ENCODE peak calls at places on chromosomes 4 and X, in four cellular contexts. D, H, Z and T are unnamed samples. For H3K4me1, the result is how much of the 10 kb centered on the place peaks cover.

GRCh38 chrX:101986571-101986970 is 54.7 kb upstream of the ZMAT1 start:
- DNase-seq in D (no peak), Z (no peak), H (no peak), T (no peak)

GRCh38 chr4:85808864-85809263 is 333.9 kb downstream of the ARHGAP24 start:
- DNase-seq in H (no peak), D (no peak), Z (no peak), T (no peak)

GRCh38 chrX:12791253-12792228 is at the start of gene PRPS2:
- DNase-seq in D (peak), Z (peak), H (peak), T (peak)

GRCh38 chr4:17447675-17448298 is 64.1 kb downstream of the QDPR start:
- DNase-seq in H (peak), D (peak), Z (peak), T (peak)

GRCh38 chr4:69727412-69727811 is 33.0 kb downstream of the SULT1B1 start:
- DNase-seq in Z (no peak), D (no peak), H (no peak), T (no peak)

GRCh38 chr4:164731827-164732474 is 22.0 kb upstream of the SMIM31 start:
- DNase-seq in Z (peak), D (peak), H (peak), T (peak)

GRCh38 chr4:145723336-145723735 is 43.4 kb downstream of the C4orf51 start:
- DNase-seq in H (no peak), D (no peak), Z (no peak), T (no peak)

GRCh38 chr4:111650553-111651183 is 494.6 kb upstream of the FAM241A start:
- DNase-seq in H (no peak), D (no peak), Z (peak), T (peak)

GRCh38 chrX:47751670-47752069 is 85.0 kb upstream of the ZNF81 start:
- DNase-seq in D (peak), Z (no peak), H (no peak), T (peak)

GRCh38 chrX:40170830-40171512 is 73.2 kb upstream of the BCOR start:
- DNase-seq in D (no peak), H (peak), Z (peak), T (no peak)

DNA sequence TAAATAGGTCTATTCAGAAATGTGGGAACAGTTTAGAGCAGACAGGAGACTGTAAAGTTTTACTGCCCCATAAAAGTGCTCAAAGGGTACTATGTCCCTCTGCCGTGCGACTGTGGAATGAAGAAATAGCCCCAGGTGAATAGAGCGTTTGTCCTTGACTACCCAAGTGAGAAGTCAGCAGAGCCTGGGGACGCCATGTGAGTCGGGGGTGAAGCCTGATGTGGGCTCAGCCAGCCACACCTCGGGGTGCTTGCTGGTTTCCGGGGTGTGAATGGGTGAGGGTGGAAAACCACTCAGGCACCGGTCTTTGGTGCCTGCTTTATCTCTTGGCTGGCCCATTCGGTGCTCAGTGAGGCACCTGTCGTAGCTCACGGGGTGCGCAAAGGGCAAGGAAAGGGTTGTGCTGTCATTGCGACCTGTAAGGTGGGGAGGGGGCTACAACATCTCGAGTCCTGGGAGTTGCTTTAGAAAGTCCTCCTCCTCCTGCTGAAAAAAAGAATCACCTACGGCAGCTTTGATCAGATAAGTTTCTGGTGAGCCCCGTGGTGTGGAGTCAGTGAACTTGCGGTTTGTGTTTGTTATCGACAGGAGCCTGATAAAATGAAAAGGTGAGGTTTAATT is 895 bp downstream of the TRIM2 start:
- DNase-seq in D (peak), Z (peak), H (no peak), T (no peak)
- H3K4me1 ChIP-seq in D (under half), Z (under half), H (under half), T (under half)

GRCh38 chr4:67719953-67720617 is 19.1 kb upstream of the UBA6 start:
- DNase-seq in H (no peak), D (no peak), Z (no peak), T (no peak)
- H3K4me3 ChIP-seq in H (no peak), D (no peak), Z (no peak), T (no peak)

GRCh38 chrX:129785160-129785947 is 5.6 kb downstream of the SASH3 start:
- DNase-seq in Z (no peak), D (no peak), H (no peak), T (peak)

GRCh38 chrX:129788527-129788926 is 8.8 kb downstream of the SASH3 start:
- DNase-seq in H (no peak), D (no peak), Z (no peak), T (no peak)

GRCh38 chrX:129787336-129788055 is 7.7 kb downstream of the SASH3 start:
- DNase-seq in H (no peak), D (no peak), Z (no peak), T (no peak)

GRCh38 chrX:129783176-129783776 is 3.5 kb downstream of the SASH3 start:
- DNase-seq in H (no peak), Z (no peak), D (no peak), T (no peak)

GRCh38 chrX:129786210-129786651 is 6.5 kb downstream of the SASH3 start:
- DNase-seq in H (no peak), D (no peak), Z (no peak), T (no peak)
- H3K4me1 ChIP-seq in H (under half), D (under half), Z (under half), T (under half)

DNA sequence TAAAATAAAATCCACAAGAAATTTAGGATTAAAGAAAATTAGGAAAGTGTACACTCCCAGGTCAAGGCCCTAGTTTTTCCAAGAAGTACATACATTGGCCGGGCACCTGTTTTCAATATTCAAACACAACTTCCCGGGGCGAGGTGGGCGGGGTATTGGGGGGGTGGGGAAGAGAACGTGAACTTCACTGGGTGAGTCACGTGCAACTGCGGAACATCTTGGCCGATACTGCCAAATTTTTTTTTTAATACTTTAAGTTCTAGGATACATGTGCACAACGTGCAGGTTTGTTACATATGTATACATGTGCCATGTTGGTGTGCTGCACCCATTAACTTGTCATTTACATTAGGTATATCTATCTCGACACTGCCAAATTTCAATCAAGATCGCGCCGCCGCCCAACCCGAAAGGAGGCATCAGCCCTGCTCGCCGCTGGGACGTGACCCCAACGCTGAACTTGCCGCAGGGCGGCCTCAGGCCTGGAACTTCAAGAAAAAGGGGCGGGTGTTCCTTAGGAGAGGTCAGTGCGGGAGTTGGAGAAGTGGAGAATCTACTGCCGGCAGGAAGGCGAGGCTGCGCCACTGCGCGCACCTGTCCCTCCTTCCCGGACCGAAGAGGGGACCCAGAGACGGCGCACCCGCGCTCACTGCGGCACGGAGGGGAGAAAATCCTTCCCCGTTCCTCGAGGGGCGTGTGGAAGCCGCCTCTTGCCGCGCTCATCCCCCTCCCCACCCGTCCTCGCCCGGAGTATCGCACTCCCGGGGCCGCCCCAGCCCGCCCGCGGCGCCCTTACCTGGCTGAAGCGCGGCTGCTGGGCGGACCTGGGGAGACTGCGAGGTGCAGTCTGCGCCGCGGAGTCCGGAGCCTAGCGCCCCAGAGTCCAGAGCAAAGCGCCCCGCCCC is at the start of gene TEC:
- DNase-seq in D (peak), H (no peak), Z (peak), T (peak)
- H3K4me3 ChIP-seq in D (peak), H (peak), Z (peak), T (peak)

GRCh38 chr4:113695328-113696169 is 66.0 kb downstream of the CAMK2D start:
- DNase-seq in D (no peak), Z (no peak), H (no peak), T (no peak)
- H3K4me1 ChIP-seq in D (under half), Z (under half), H (under half), T (under half)

GRCh38 chrX:4638036-4638435 is 924.6 kb upstream of the PRKX start:
- DNase-seq in H (no peak), D (no peak), Z (no peak), T (no peak)

DNA sequence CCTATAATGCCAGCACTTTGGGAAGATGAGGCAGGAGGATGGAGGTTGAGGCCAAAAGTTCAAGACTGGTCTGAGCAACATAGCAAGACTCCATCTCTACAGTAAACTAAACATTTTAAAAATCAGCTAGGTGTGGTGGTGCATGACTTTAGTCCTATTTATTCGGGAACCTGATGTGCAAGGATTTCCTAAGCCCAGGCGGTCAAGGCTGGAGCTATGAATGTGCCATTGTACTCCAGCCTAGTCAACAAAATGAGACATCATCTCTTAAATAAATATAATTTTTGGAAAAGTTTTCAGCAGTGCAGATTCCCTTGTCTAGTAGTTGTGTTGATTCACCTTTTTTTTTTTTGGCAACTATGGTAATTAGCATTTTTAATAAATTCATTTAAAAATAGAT is 928.7 kb upstream of the PRKX start:
- DNase-seq in Z (no peak), D (no peak), H (no peak), T (no peak)
- H3K4me3 ChIP-seq in Z (no peak), D (no peak), H (no peak), T (no peak)

GRCh38 chr4:76614589-76614988 is 179.6 kb downstream of the SHROOM3 start:
- DNase-seq in Z (no peak), H (no peak), D (no peak), T (no peak)

GRCh38 chr4:76610751-76611150 is 175.7 kb downstream of the SHROOM3 start:
- DNase-seq in D (no peak), H (no peak), Z (no peak), T (no peak)

GRCh38 chr4:76607846-76608245 is 172.8 kb downstream of the SHROOM3 start:
- DNase-seq in D (no peak), H (no peak), Z (no peak), T (no peak)

GRCh38 chr4:76611611-76612010 is 176.6 kb downstream of the SHROOM3 start:
- DNase-seq in H (peak), D (no peak), Z (no peak), T (no peak)

GRCh38 chr4:76611164-76611563 is 176.1 kb downstream of the SHROOM3 start:
- DNase-seq in Z (no peak), H (no peak), D (no peak), T (no peak)
- H3K4me1 ChIP-seq in Z (under half), H (under half), D (under half), T (under half)

DNA sequence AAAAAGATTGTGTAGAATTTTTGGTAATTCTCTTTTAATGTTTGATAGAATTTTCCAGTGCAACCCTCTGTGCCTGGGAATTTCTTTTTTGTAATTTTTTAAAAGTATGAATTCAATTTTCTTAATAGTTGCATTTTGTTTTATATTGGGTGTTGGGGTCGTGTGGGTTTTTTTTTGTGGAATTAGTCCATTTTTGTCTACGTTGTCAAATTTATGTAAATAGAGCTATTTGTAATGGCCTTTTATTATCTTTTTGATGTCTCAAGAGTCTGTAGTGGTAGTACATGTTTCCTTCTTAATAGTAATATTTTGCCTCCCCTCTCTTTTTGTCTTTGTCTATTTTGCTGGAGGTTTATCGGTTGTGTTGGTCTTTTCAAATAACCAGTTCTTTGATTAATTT is 64.4 kb downstream of the F11 start:
- DNase-seq in Z (no peak), H (no peak), D (no peak), T (no peak)
- H3K4me3 ChIP-seq in Z (no peak), H (no peak), D (no peak), T (no peak)

DNA sequence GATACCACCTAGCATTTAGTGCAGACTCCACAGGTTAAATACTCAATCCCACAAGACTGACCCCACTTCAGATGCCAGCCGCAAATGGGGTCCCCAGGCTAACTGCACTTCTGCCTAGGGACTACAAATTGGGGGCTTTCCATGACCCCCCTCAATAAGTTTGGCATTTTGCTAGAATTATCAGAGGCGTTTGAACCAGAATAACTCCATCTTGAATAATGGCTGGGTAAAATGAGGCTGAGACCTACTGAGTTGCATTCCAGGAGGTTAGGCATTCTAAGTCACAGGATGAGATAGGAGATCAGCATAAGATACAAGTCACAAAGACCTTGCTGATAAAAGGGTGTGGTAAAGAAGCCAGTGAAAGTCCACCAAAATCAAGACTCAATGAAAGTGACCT is 15.1 kb downstream of the RELL1 start:
- DNase-seq in D (no peak), Z (no peak), H (no peak), T (no peak)
- H3K4me1 ChIP-seq in D (under half), Z (under half), H (under half), T (under half)

GRCh38 chr4:174422893-174423256 is 99.4 kb downstream of the HPGD start:
- DNase-seq in H (no peak), Z (no peak), D (no peak), T (no peak)
- H3K4me3 ChIP-seq in H (no peak), Z (no peak), D (no peak), T (no peak)